ENCODE peak calls at places on chromosomes 7 and 10, in ten cellular contexts. S is effector CD4-positive, alpha-beta T cell; P is AG08395; J is Caki2; G is heart right ventricle; H is A549; A is iPS-NIHi11; M is T-helper 2 cell; B is stimulated activated CD8-positive, alpha-beta memory T cell treated with anti-CD3 and anti-CD28 coated beads, Interleukin-4, amount 100 ng/mL, for 24 hours; Y is activated T-cell treated with anti-CD3 and anti-CD28 coated beads for 1 hour. O is an unnamed sample.

GRCh38 chr10:29730461-29730860 is 95.7 kb upstream of the SVIL start:
- DNase-seq in J (no peak), G (no peak), B (no peak), A (no peak), M (no peak), H (no peak), Y (no peak), P (no peak), S (no peak), O (no peak)

GRCh38 chr7:22935269-22935668 is 78.7 kb downstream of the HYCC1 start:
- DNase-seq in B (no peak), A (no peak), M (no peak), Y (no peak), G (no peak), P (peak; percentile 10), J (no peak), H (no peak), S (no peak), O (no peak)

GRCh38 chr10:124917168-124917938 is 24.6 kb upstream of the ZRANB1 start:
- DNase-seq in H (peak; percentile 51), A (peak; percentile 49), J (peak; percentile 57), G (peak; percentile 28), B (no peak), S (peak; percentile 19), M (peak; percentile 15), P (peak; percentile 31), Y (peak; percentile 17), O (peak; percentile 10)

GRCh38 chr10:79001082-79001885 is 67.5 kb upstream of the ZMIZ1 start:
- DNase-seq in A (no peak), Y (no peak), H (no peak), J (peak; percentile 16), P (peak; percentile 33), G (no peak), S (no peak), B (no peak), M (no peak), O (no peak)

GRCh38 chr7:100801833-100802568 is 25.3 kb downstream of the EPHB4 start:
- DNase-seq in B (no peak), G (no peak), H (peak; percentile 94), Y (no peak), A (no peak), M (no peak), S (no peak), J (peak; percentile 88), P (peak; percentile 92), O (peak; percentile 18)

GRCh38 chr10:129568562-129569344 is 101.7 kb downstream of the MGMT start:
- DNase-seq in P (no peak), J (no peak), G (no peak), S (no peak), B (no peak), Y (no peak), H (no peak), A (no peak), M (no peak), O (no peak)

GRCh38 chr10:94622666-94623205 is 60.8 kb upstream of the CYP2C18 start:
- DNase-seq in H (no peak), G (no peak), M (no peak), P (no peak), J (no peak), B (no peak), Y (no peak), A (no peak), S (no peak), O (no peak)

GRCh38 chr7:17099083-17099973 is 199.1 kb upstream of the AHR start:
- DNase-seq in J (no peak), G (peak; percentile 8), S (no peak), H (peak; percentile 50), A (no peak), P (no peak), M (no peak), B (no peak), Y (no peak), O (no peak)

GRCh38 chr7:27424231-27424630 is 181.6 kb downstream of the EVX1 start:
- DNase-seq in Y (no peak), S (no peak), M (no peak), J (no peak), P (no peak), H (no peak), G (no peak), A (no peak), B (no peak), O (no peak)

GRCh38 chr7:121123028-121123427 is 134.5 kb downstream of the CPED1 start:
- DNase-seq in B (no peak), A (no peak), P (no peak), J (no peak), H (no peak), G (no peak), S (no peak), Y (no peak), M (no peak), O (no peak)

GRCh38 chr10:116723428-116724281 is 18.7 kb downstream of the HSPA12A start:
- DNase-seq in Y (peak; percentile 16), M (no peak), J (no peak), G (no peak), B (no peak), H (no peak), P (no peak), S (peak; percentile 17), A (no peak), O (no peak)

GRCh38 chr7:208816-209215 is 16.4 kb downstream of the FAM20C start:
- DNase-seq in Y (no peak), G (no peak), B (no peak), P (no peak), S (no peak), M (no peak), J (no peak), H (no peak), A (no peak), O (no peak)

GRCh38 chr7:19202599-19202998 is 57.4 kb upstream of the FERD3L start:
- DNase-seq in S (no peak), J (no peak), M (no peak), Y (no peak), A (no peak), G (no peak), B (no peak), H (no peak), P (no peak), O (no peak)

GRCh38 chr10:73225518-73225917 is 21.5 kb downstream of the DNAJC9 start:
- DNase-seq in H (no peak), M (no peak), G (no peak), S (no peak), P (no peak), Y (no peak), J (no peak), A (no peak), B (no peak), O (no peak)

GRCh38 chr10:23314835-23315239 is 29.8 kb downstream of the C10orf67 start:
- DNase-seq in Y (peak; percentile 36), S (peak; percentile 66), B (no peak), M (no peak), A (peak; percentile 22), J (peak; percentile 57), H (peak; percentile 13), G (no peak), P (peak; percentile 50), O (peak; percentile 22)

GRCh38 chr7:153772966-153773365 is 279.2 kb upstream of the DPP6 start:
- DNase-seq in Y (no peak), G (no peak), P (no peak), M (no peak), S (no peak), H (no peak), J (no peak), B (no peak), A (no peak), O (no peak)

GRCh38 chr10:70770001-70770400 is 15.2 kb downstream of the TBATA start:
- DNase-seq in B (no peak), S (no peak), H (no peak), G (no peak), M (no peak), A (no peak), P (no peak), Y (no peak), J (no peak), O (no peak)

GRCh38 chr10:59793924-59794323 is 40.7 kb upstream of the MRLN start:
- DNase-seq in M (no peak), A (peak; percentile 23), J (peak; percentile 63), P (no peak), H (no peak), Y (no peak), S (no peak), B (no peak), G (no peak), O (no peak)

GRCh38 chr7:36880108-36880507 is 155.8 kb upstream of the AOAH start:
- DNase-seq in P (no peak), G (no peak), Y (no peak), M (no peak), B (no peak), H (no peak), J (no peak), S (no peak), A (peak; percentile 15), O (no peak)

O was measured in NCI-H2081.